ENCODE peak calls at places on chromosomes 16 and 17, in five cellular contexts. One of them, this sample, is unnamed.

GRCh38 chr17:3534881-3535252 is 22.7 kb downstream of the TRPV3 start:
- DNase-seq in BJ: no peak
- DNase-seq in cardiac fibroblast: peak
- DNase-seq in upper lobe of right lung: no peak
- DNase-seq in NCI-H1092: no peak
- DNase-seq in this sample: peak

GRCh38 chr16:12327971-12328726 is 351.6 kb downstream of the SNX29 start:
- DNase-seq in BJ: no peak
- DNase-seq in cardiac fibroblast: no peak
- DNase-seq in upper lobe of right lung: no peak
- DNase-seq in NCI-H1092: no peak
- DNase-seq in this sample: no peak

GRCh38 chr17:29004081-29004692 is 1.6 kb downstream of the SEZ6 start:
- DNase-seq in NCI-H1092: no peak
- DNase-seq in BJ: no peak
- DNase-seq in cardiac fibroblast: peak
- DNase-seq in upper lobe of right lung: no peak
- DNase-seq in this sample: peak

GRCh38 chr16:47416869-47417268 is 44.0 kb downstream of the ITFG1 start:
- DNase-seq in NCI-H1092: no peak
- DNase-seq in cardiac fibroblast: no peak
- DNase-seq in BJ: no peak
- DNase-seq in upper lobe of right lung: no peak
- DNase-seq in this sample: no peak

GRCh38 chr17:52376137-52376536 is 217.6 kb upstream of the CA10 start:
- DNase-seq in BJ: no peak
- DNase-seq in cardiac fibroblast: no peak
- DNase-seq in NCI-H1092: no peak
- DNase-seq in upper lobe of right lung: no peak
- DNase-seq in this sample: no peak

GRCh38 chr16:75114946-75115825 is 1.4 kb downstream of the LDHD start:
- DNase-seq in upper lobe of right lung: peak
- DNase-seq in BJ: no peak
- DNase-seq in NCI-H1092: no peak
- DNase-seq in cardiac fibroblast: no peak
- DNase-seq in this sample: no peak

GRCh38 chr17:72388765-72389473 is 268.1 kb downstream of the SOX9 start:
- DNase-seq in BJ: no peak
- DNase-seq in NCI-H1092: no peak
- DNase-seq in cardiac fibroblast: no peak
- DNase-seq in upper lobe of right lung: no peak
- DNase-seq in this sample: no peak

GRCh38 chr17:38320482-38320881 is 23.3 kb downstream of the GPR179 start:
- DNase-seq in cardiac fibroblast: no peak
- DNase-seq in BJ: no peak
- DNase-seq in upper lobe of right lung: peak
- DNase-seq in NCI-H1092: no peak
- DNase-seq in this sample: no peak

This sample was measured in IMR-90.